ENCODE peak calls at places on chromosome 21, in six cellular contexts. Y is heart left ventricle, F is bronchial epithelial cell, E is pancreas, L is IMR-90, D is endothelial cell of umbilical vein. A is an unnamed sample.

GRCh38 chr21:41616063-41616591 is 108.2 kb upstream of the TMPRSS2 start:
- DNase-seq in F (no peak), D (no peak), L (peak; percentile 91), E (no peak), Y (peak; percentile 76), A (peak; percentile 65)

GRCh38 chr21:30480145-30480544 is at the start of gene KRTAP19-1:
- DNase-seq in F (peak; percentile 25), E (no peak), D (no peak), L (no peak), Y (no peak), A (no peak)

GRCh38 chr21:26098758-26099157 is 71.8 kb downstream of the APP start:
- DNase-seq in F (peak; percentile 71), Y (no peak), L (peak; percentile 26), E (no peak), D (no peak), A (no peak)

GRCh38 chr21:19123053-19123452 is 719.5 kb upstream of the TMPRSS15 start:
- DNase-seq in F (no peak), E (no peak), L (no peak), Y (no peak), D (no peak), A (no peak)

GRCh38 chr21:42534901-42535378 is 21.3 kb downstream of the SLC37A1 start:
- DNase-seq in E (no peak), Y (no peak), F (no peak), D (no peak), L (no peak), A (no peak)

GRCh38 chr21:31108969-31109368 is 70.7 kb upstream of the KRTAP19-8 start:
- DNase-seq in Y (no peak), E (no peak), F (peak; percentile 13), D (no peak), L (peak; percentile 20), A (no peak)

GRCh38 chr21:37338671-37339526 is 27.7 kb upstream of the DYRK1A start:
- DNase-seq in F (peak; percentile 97), E (peak; percentile 38), L (peak; percentile 92), D (peak; percentile 76), Y (peak; percentile 67), A (peak; percentile 70)

GRCh38 chr21:37797403-37797802 is 118.9 kb downstream of the KCNJ6 start:
- DNase-seq in E (no peak), D (no peak), L (no peak), Y (no peak), F (no peak), A (no peak)

GRCh38 chr21:44079446-44079845 is 27.8 kb upstream of the PWP2 start:
- DNase-seq in L (no peak), Y (no peak), F (no peak), D (no peak), E (no peak), A (no peak)

GRCh38 chr21:36115138-36115710 is 19.7 kb upstream of the CBR3 start:
- DNase-seq in F (no peak), Y (no peak), D (no peak), L (no peak), E (no peak), A (no peak)

GRCh38 chr21:41283211-41283818 is 33.3 kb upstream of the FAM3B start:
- DNase-seq in D (peak; percentile 70), Y (no peak), L (peak; percentile 87), E (peak; percentile 50), F (peak; percentile 80), A (peak; percentile 65)

GRCh38 chr21:38937286-38937790 is 131.6 kb downstream of the ETS2 start:
- DNase-seq in D (no peak), L (no peak), Y (no peak), F (no peak), E (no peak), A (no peak)

GRCh38 chr21:42701706-42702456 is 48.5 kb downstream of the PDE9A start:
- DNase-seq in F (no peak), E (no peak), L (no peak), D (no peak), Y (no peak), A (no peak)

GRCh38 chr21:37916795-37917142 is 512 bp upstream of the KCNJ6 start:
- DNase-seq in E (no peak), Y (no peak), F (no peak), L (no peak), D (no peak), A (no peak)

GRCh38 chr21:26966978-26967913 is at the start of gene ADAMTS5:
- DNase-seq in L (peak; percentile 69), D (peak; percentile 15), E (peak; percentile 17), Y (peak; percentile 61), F (peak; percentile 47), A (no peak)

GRCh38 chr21:43786423-43787179 is 2.8 kb upstream of the RRP1 start:
- DNase-seq in L (no peak), F (no peak), D (no peak), E (no peak), Y (no peak), A (no peak)

GRCh38 chr21:41817228-41817627 is 50.4 kb upstream of the RIPK4 start:
- DNase-seq in Y (no peak), E (peak; percentile 58), L (peak; percentile 83), D (peak; percentile 54), F (peak; percentile 62), A (peak; percentile 44)

GRCh38 chr21:42665026-42665425 is 11.6 kb downstream of the PDE9A start:
- DNase-seq in L (no peak), E (no peak), D (no peak), Y (no peak), F (no peak), A (no peak)

GRCh38 chr21:31732891-31733520 is 1.1 kb upstream of the SCAF4 start:
- DNase-seq in D (no peak), F (no peak), E (no peak), Y (no peak), L (peak; percentile 35), A (no peak)

GRCh38 chr21:35198004-35198403 is 148.9 kb upstream of the RUNX1 start:
- DNase-seq in L (peak; percentile 96), D (peak; percentile 69), E (no peak), Y (no peak), F (peak; percentile 99), A (peak; percentile 70)

GRCh38 chr21:37214952-37215351 is 52.2 kb downstream of the VPS26C start:
- DNase-seq in D (no peak), Y (no peak), F (no peak), L (no peak), E (no peak), A (no peak)

GRCh38 chr21:26840912-26841311 is 4.3 kb downstream of the ADAMTS1 start:
- DNase-seq in F (peak; percentile 92), D (peak; percentile 57), Y (peak; percentile 71), L (peak; percentile 76), E (no peak), A (no peak)

GRCh38 chr21:16033193-16033592 is 303.4 kb downstream of the USP25 start:
- DNase-seq in L (no peak), D (no peak), E (no peak), Y (no peak), F (no peak), A (no peak)

GRCh38 chr21:41717573-41718330 is 49.1 kb downstream of the RIPK4 start:
- DNase-seq in D (no peak), Y (no peak), F (no peak), E (no peak), L (no peak), A (no peak)

GRCh38 chr21:31366825-31367224 is 22.8 kb upstream of the TIAM1 start:
- DNase-seq in Y (no peak), E (no peak), F (peak; percentile 96), L (peak; percentile 86), D (no peak), A (peak; percentile 48)

GRCh38 chr21:16124397-16125130 is 394.8 kb downstream of the USP25 start:
- DNase-seq in F (peak; percentile 97), L (peak; percentile 89), E (no peak), Y (no peak), D (peak; percentile 91), A (peak; percentile 51)

GRCh38 chr21:40115775-40116174 is 248.5 kb downstream of the PCP4 start:
- DNase-seq in E (no peak), Y (no peak), F (no peak), D (no peak), L (no peak), A (no peak)

GRCh38 chr21:36636439-36636838 is 62.5 kb upstream of the SIM2 start:
- DNase-seq in L (no peak), E (no peak), D (no peak), Y (no peak), F (no peak), A (no peak)

GRCh38 chr21:41290106-41290799 is 26.3 kb upstream of the FAM3B start:
- DNase-seq in L (no peak), Y (no peak), E (no peak), F (no peak), D (no peak), A (no peak)

GRCh38 chr21:38567577-38568360 is 69.5 kb upstream of the ERG start:
- DNase-seq in L (peak; percentile 6), E (no peak), F (no peak), Y (no peak), D (no peak), A (peak; percentile 4)

GRCh38 chr21:33168886-33169285 is 60.9 kb upstream of the IFNAR2 start:
- DNase-seq in E (no peak), D (no peak), L (no peak), F (peak; percentile 68), Y (no peak), A (no peak)
- H3K27me3 ChIP-seq in E (no peaks in the 10 kb centered on the region), D (peaks cover 18% of the 10 kb centered on the region), L (peaks cover 19% of the 10 kb centered on the region), F (peaks cover 2% of the 10 kb centered on the region), Y (peaks cover 21% of the 10 kb centered on the region), A (peaks cover 6% of the 10 kb centered on the region)

GRCh38 chr21:34091607-34092006 is 18.2 kb downstream of the MRPS6 start:
- DNase-seq in Y (no peak), L (no peak), D (peak; percentile 16), E (no peak), F (no peak), A (no peak)
- TF ChIP-seq CTCF in Y (no peak), L (no peak), D (peak; percentile 20), E (no peak), F (peak; percentile 14), A (peak; percentile 55)

DNA sequence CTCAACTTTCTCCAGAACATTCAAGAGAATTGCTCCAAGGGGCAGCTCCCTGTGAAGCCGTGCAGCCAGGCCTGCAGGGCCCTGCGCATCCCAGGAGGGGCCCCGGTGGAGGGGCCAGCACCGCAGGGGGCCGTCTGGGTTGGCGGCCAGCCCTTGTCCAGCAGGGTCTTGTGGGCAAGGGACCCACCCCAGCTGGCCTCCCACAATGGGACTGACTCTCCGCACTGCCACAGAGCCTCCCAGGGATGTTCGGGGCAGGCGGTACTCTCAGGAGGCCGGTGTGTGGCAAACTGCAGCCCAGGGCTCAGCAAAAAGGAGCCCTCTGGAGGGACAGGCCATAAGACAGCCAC is 68.2 kb upstream of the COL6A1 start:
- DNase-seq in D (no peak), E (no peak), L (no peak), Y (no peak), F (no peak), A (no peak)
- H3K27me3 ChIP-seq in D (no peaks in the 10 kb centered on the region), E (no peaks in the 10 kb centered on the region), L (peaks cover 5% of the 10 kb centered on the region), Y (no peaks in the 10 kb centered on the region), F (no peaks in the 10 kb centered on the region), A (peaks cover 5% of the 10 kb centered on the region)

GRCh38 chr21:45511007-45511406 is 31.2 kb downstream of the SLC19A1 start:
- DNase-seq in Y (peak; percentile 14), L (no peak), E (no peak), F (no peak), D (no peak), A (no peak)

GRCh38 chr21:45508607-45509565 is 33.4 kb downstream of the SLC19A1 start:
- DNase-seq in E (no peak), Y (peak; percentile 20), D (no peak), F (no peak), L (no peak), A (no peak)

GRCh38 chr21:45507888-45508508 is 34.2 kb downstream of the SLC19A1 start:
- DNase-seq in L (no peak), D (no peak), Y (no peak), E (no peak), F (no peak), A (no peak)

GRCh38 chr21:45510466-45510955 is 31.7 kb downstream of the SLC19A1 start:
- DNase-seq in Y (peak; percentile 8), E (no peak), L (no peak), F (no peak), D (no peak), A (no peak)

GRCh38 chr21:45509566-45510465 is 32.4 kb downstream of the SLC19A1 start:
- DNase-seq in F (no peak), Y (peak; percentile 24), E (no peak), D (no peak), L (no peak), A (no peak)
- TF ChIP-seq CTCF in F (no peak), Y (no peak), E (no peak), D (no peak), L (no peak), A (peak; percentile 5)